ENCODE peak calls at places on chromosomes 12 and 14, in five cellular contexts. V is non-pigmented ciliary epithelial cell; Y is stimulated activated CD4-positive, alpha-beta T cell treated with anti-CD3 and anti-CD28 coated beads, Interleukin-2, amount 100 ng/mL, for 48 hours; F is GM10248; T is progenitor cell of endocrine pancreas. B is an unnamed sample.

GRCh38 chr14:81172353-81172752 is 48.4 kb downstream of the GTF2A1 start:
- DNase-seq in V (no peak), Y (no peak), F (no peak), T (no peak), B (no peak)

GRCh38 chr12:4743046-4743445 is 22.8 kb downstream of the GALNT8 start:
- DNase-seq in V (no peak), Y (no peak), F (no peak), T (no peak), B (no peak)

GRCh38 chr12:68250454-68250853 is 3.0 kb downstream of the IL22 start:
- DNase-seq in V (no peak), Y (no peak), F (no peak), T (no peak), B (no peak)

GRCh38 chr14:92542766-92543554 is 29.4 kb downstream of the RIN3 start:
- DNase-seq in V (no peak), Y (no peak), F (no peak), T (no peak), B (no peak)

GRCh38 chr14:59360923-59361794 is 104.0 kb downstream of the GPR135 start:
- DNase-seq in V (peak; percentile 91), Y (no peak), F (no peak), T (no peak), B (no peak)

GRCh38 chr12:24600996-24601395 is 347.9 kb downstream of the BCAT1 start:
- DNase-seq in V (peak; percentile 64), Y (no peak), F (no peak), T (no peak), B (peak; percentile 36)

GRCh38 chr14:56115471-56115870 is 2.7 kb upstream of the PELI2 start:
- DNase-seq in V (no peak), Y (no peak), F (no peak), T (no peak), B (no peak)

GRCh38 chr12:116408489-116409217 is 131.2 kb upstream of the MED13L start:
- DNase-seq in V (no peak), Y (no peak), F (no peak), T (no peak), B (no peak)

GRCh38 chr12:4169959-4170358 is 103.6 kb upstream of the CCND2 start:
- DNase-seq in V (no peak), Y (no peak), F (no peak), T (no peak), B (no peak)

GRCh38 chr12:78963439-78964222 is 99.1 kb downstream of the SYT1 start:
- DNase-seq in V (no peak), Y (no peak), F (no peak), T (no peak), B (peak; percentile 16)

GRCh38 chr12:104747956-104748355 is 210.1 kb downstream of the SLC41A2 start:
- DNase-seq in V (no peak), Y (no peak), F (no peak), T (no peak), B (no peak)

GRCh38 chr12:80156306-80156705 is 57.0 kb downstream of the OTOGL start:
- DNase-seq in V (no peak), Y (no peak), F (no peak), T (no peak), B (no peak)

GRCh38 chr14:92563359-92563758 is 49.8 kb downstream of the RIN3 start:
- DNase-seq in V (peak; percentile 15), Y (no peak), F (peak; percentile 73), T (no peak), B (peak; percentile 40)

GRCh38 chr12:991350-992278 is 591 bp downstream of the ERC1 start:
- DNase-seq in V (no peak), Y (no peak), F (no peak), T (peak; percentile 73), B (no peak)